ENCODE peak calls at places on chromosomes 16 and 17, in eight cellular contexts. F, H, R, D, A, X, U and C are unnamed samples.

GRCh38 chr17:31392002-31392855 is 754 bp downstream of the RAB11FIP4 start:
- DNase-seq in F (no peak), H (no peak), R (no peak), D (no peak), A (no peak), X (no peak), U (no peak), C (no peak)

GRCh38 chr17:78168906-78169793 is 769 bp downstream of the SYNGR2 start:
- DNase-seq in F (no peak), H (peak; percentile 52), R (peak; percentile 39), D (peak; percentile 32), A (no peak), X (peak; percentile 51), U (peak; percentile 77), C (no peak)

GRCh38 chr16:1839554-1839953 is 12.5 kb downstream of the FAHD1 start:
- DNase-seq in F (no peak), H (peak; percentile 63), R (no peak), D (peak; percentile 44), A (no peak), X (no peak), U (no peak), C (peak; percentile 13)

GRCh38 chr16:17364319-17365210 is 106.2 kb downstream of the XYLT1 start:
- DNase-seq in F (no peak), H (peak; percentile 94), R (no peak), D (peak; percentile 21), A (no peak), X (no peak), U (no peak), C (no peak)

GRCh38 chr16:54582631-54583250 is 296.2 kb upstream of the IRX3 start:
- DNase-seq in F (no peak), H (no peak), R (no peak), D (no peak), A (no peak), X (no peak), U (no peak), C (no peak)

GRCh38 chr17:59451706-59452105 is 113.7 kb upstream of the DHX40 start:
- DNase-seq in F (no peak), H (peak; percentile 84), R (no peak), D (peak; percentile 82), A (no peak), X (peak; percentile 63), U (no peak), C (no peak)

GRCh38 chr17:81867123-81867951 is 3.8 kb downstream of the ARHGDIA start:
- DNase-seq in F (no peak), H (peak; percentile 58), R (no peak), D (peak; percentile 58), A (no peak), X (peak; percentile 34), U (no peak), C (peak; percentile 51)

GRCh38 chr17:4230142-4230541 is 33.6 kb downstream of the ANKFY1 start:
- DNase-seq in F (peak; percentile 80), H (peak; percentile 94), R (no peak), D (peak; percentile 92), A (peak; percentile 18), X (peak; percentile 74), U (no peak), C (no peak)

GRCh38 chr17:42853004-42853403 is 2.0 kb downstream of the AOC3 start:
- DNase-seq in F (no peak), H (no peak), R (no peak), D (no peak), A (no peak), X (no peak), U (no peak), C (peak; percentile 38)

GRCh38 chr17:49508061-49508865 is 13.2 kb downstream of the NGFR start:
- DNase-seq in F (no peak), H (peak; percentile 15), R (no peak), D (no peak), A (no peak), X (no peak), U (no peak), C (no peak)

GRCh38 chr17:82956726-82957468 is 117.1 kb upstream of the ZNF750 start:
- DNase-seq in F (no peak), H (no peak), R (no peak), D (no peak), A (no peak), X (no peak), U (no peak), C (no peak)

GRCh38 chr17:36459601-36460000 is 26.9 kb upstream of the ZNHIT3 start:
- DNase-seq in F (no peak), H (no peak), R (no peak), D (no peak), A (no peak), X (no peak), U (no peak), C (no peak)

GRCh38 chr16:4214215-4214621 is 27.7 kb downstream of the SRL start:
- DNase-seq in F (no peak), H (peak; percentile 87), R (no peak), D (peak; percentile 94), A (peak; percentile 22), X (peak; percentile 74), U (no peak), C (no peak)

GRCh38 chr17:61129876-61130275 is 269.8 kb upstream of the TBX2 start:
- DNase-seq in F (no peak), H (no peak), R (no peak), D (no peak), A (no peak), X (no peak), U (no peak), C (no peak)

GRCh38 chr17:40025991-40026815 is 11.0 kb downstream of the CSF3 start:
- DNase-seq in F (peak; percentile 57), H (no peak), R (no peak), D (peak; percentile 70), A (no peak), X (no peak), U (peak; percentile 3), C (no peak)